ENCODE peak calls at places on chromosomes 4 and X, in four cellular contexts. S is GM12878, V is HL-60, O is K562. Z is an unnamed sample.
A peak's percentile ranks its signal among the peaks of the same experiment; 100 is the strongest.

GRCh38 chrX:8433296-8434094 is 31.1 kb upstream of the VCX3B start:
- DNase-seq in S (no peak), V (no peak), O (no peak), Z (no peak)

GRCh38 chr4:10524196-10524833 is 67.1 kb upstream of the ZNF518B start:
- DNase-seq in S (no peak), V (peak; percentile 76), O (no peak), Z (no peak)

GRCh38 chr4:19857405-19857804 is 394.3 kb upstream of the SLIT2 start:
- DNase-seq in S (no peak), V (no peak), O (no peak), Z (no peak)

GRCh38 chrX:45172890-45173289 is 27.8 kb downstream of the DIPK2B start:
- DNase-seq in S (no peak), V (peak; percentile 53), O (peak; percentile 7), Z (no peak)

GRCh38 chr4:114598191-114599121 is at the start of gene UGT8:
- DNase-seq in S (no peak), V (no peak), O (peak; percentile 72), Z (peak; percentile 25)

GRCh38 chrX:1462596-1463251 is 10.0 kb upstream of the ASMTL start:
- DNase-seq in S (no peak), V (peak; percentile 1), O (peak; percentile 60), Z (no peak)

GRCh38 chr4:107219681-107220080 is 183.6 kb upstream of the DKK2 start:
- DNase-seq in S (no peak), V (no peak), O (no peak), Z (no peak)

GRCh38 chr4:139700568-139700967 is 34.9 kb downstream of the MGST2 start:
- DNase-seq in S (no peak), V (no peak), O (no peak), Z (no peak)

GRCh38 chr4:29558789-29559188 is 1161.4 kb upstream of the PCDH7 start:
- DNase-seq in S (no peak), V (no peak), O (no peak), Z (no peak)

GRCh38 chr4:105122334-105122733 is 24.3 kb upstream of the TET2 start:
- DNase-seq in S (no peak), V (no peak), O (peak; percentile 14), Z (no peak)

GRCh38 chr4:12645732-12646131 is 838.4 kb downstream of the RAB28 start:
- DNase-seq in S (no peak), V (no peak), O (no peak), Z (no peak)

GRCh38 chr4:78247541-78248285 is 190.6 kb downstream of the FRAS1 start:
- DNase-seq in S (no peak), V (no peak), O (no peak), Z (no peak)

GRCh38 chr4:173494013-173494970 is 35.7 kb downstream of the HAND2 start:
- DNase-seq in S (peak; percentile 27), V (peak; percentile 82), O (peak; percentile 71), Z (no peak)

GRCh38 chr4:16573744-16574143 is 324.7 kb downstream of the LDB2 start:
- DNase-seq in S (no peak), V (no peak), O (no peak), Z (no peak)

GRCh38 chr4:2366252-2367192 is 51.9 kb downstream of the ZFYVE28 start:
- DNase-seq in S (no peak), V (no peak), O (no peak), Z (no peak)

GRCh38 chrX:9835585-9836210 is 49.5 kb downstream of the SHROOM2 start:
- DNase-seq in S (no peak), V (no peak), O (no peak), Z (no peak)

GRCh38 chr4:73904491-73904890 is 35.3 kb downstream of the CXCL1 start:
- DNase-seq in S (no peak), V (no peak), O (peak; percentile 32), Z (no peak)

GRCh38 chr4:181745933-181746627 is 497.1 kb upstream of the TENM3 start:
- DNase-seq in S (no peak), V (no peak), O (no peak), Z (no peak)

GRCh38 chrX:30781711-30782444 is 107.2 kb downstream of the TAB3 start:
- DNase-seq in S (no peak), V (no peak), O (no peak), Z (no peak)

GRCh38 chrX:69287025-69287540 is 121.8 kb upstream of the PJA1 start:
- DNase-seq in S (no peak), V (no peak), O (no peak), Z (no peak)

GRCh38 chr4:42310343-42310742 is 86.9 kb upstream of the SHISA3 start:
- DNase-seq in S (no peak), V (no peak), O (no peak), Z (no peak)

GRCh38 chr4:164888096-164888495 is 11.1 kb downstream of the APELA start:
- DNase-seq in S (no peak), V (no peak), O (no peak), Z (no peak)
- TF ChIP-seq SPI1 in S (no peak), V (no peak), O (no peak), Z (no peak)

GRCh38 chrX:118346258-118347094 is 570 bp downstream of the WDR44 start:
- DNase-seq in S (no peak), V (peak; percentile 64), O (peak; percentile 67), Z (no peak)
- TF ChIP-seq SPI1 in S (no peak), V (no peak), O (peak; percentile 40), Z (no peak)

GRCh38 chr4:164383187-164384181 is 370.4 kb upstream of the SMIM31 start:
- DNase-seq in S (no peak), V (no peak), O (no peak), Z (no peak)
- TF ChIP-seq SPI1 in S (no peak), V (no peak), O (no peak), Z (no peak)

DNA sequence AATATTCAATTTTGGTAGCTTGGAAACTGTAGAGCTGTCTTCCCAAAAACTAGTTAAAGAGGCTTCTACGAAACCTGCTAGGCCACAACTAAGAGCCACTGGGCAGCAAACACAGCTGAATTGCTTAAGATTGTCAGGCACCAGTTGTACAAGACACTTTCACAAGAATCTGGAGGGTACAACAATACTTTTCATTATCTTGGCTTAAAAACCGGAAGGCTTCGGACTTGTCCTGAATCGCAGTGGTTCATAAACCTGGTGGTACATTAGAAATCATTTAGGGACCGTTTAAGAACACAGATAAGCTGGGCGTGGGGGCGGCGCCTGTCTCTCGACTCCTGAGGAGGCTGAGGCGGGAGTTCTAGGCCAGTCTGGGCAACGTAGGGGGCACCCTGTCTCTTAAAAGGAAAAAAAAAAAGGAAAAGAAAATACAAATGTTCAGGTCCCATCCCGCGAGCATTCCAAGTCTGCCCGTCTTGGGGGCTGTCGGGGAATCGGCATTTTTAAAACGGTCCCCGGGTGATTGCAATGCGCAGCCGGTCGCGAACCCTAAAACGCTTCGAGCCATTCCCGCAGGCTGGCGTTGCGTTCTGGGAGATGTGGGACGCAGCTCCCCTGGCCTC is 763 bp downstream of the PYURF start:
- DNase-seq in S (no peak), V (peak; percentile 42), O (peak; percentile 82), Z (peak; percentile 11)
- TF ChIP-seq SPI1 in S (no peak), V (no peak), O (peak; percentile 2), Z (no peak)

DNA sequence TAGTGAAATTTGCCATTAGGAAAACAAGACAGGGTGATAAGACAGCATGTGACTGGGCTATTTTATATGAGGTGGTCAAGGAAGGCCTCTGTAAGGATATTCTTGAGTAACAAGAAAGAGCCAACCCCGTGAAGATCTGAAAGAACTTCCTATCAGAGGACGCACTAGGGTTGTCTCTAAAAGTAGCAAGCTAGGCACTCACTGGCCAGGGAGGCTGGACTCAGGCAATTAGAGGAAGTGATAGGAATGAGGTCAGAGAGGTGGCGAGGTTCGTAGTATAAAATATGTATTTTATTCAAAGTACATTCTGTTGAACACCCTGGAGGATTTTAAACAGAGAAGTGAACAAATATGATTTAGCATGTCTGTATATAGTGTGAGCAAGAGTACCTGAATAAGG is 4.6 kb downstream of the BMPR1B start:
- DNase-seq in S (no peak), V (no peak), O (no peak), Z (no peak)
- TF ChIP-seq SPI1 in S (peak; percentile 39), V (no peak), O (no peak), Z (peak; percentile 41)

DNA sequence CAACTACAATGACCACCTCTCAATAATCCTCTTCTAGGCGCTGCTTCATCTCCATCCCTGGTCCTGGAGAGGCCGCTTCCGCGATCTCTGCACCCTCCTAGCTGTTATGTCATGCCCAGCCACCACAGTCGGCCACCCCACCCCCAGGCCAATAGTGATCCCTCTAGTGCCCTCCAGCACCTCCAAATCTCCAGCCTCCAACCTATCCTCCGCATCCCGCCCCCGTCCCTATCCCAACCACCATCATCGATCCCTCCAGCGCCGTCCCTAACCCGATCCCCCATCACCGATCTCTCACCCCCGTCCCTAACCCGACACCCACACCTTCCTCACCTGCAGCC is 856 bp downstream of the NKRF start:
- DNase-seq in S (no peak), V (no peak), O (peak; percentile 28), Z (no peak)
- TF ChIP-seq SPI1 in S (no peak), V (no peak), O (no peak), Z (no peak)

DNA sequence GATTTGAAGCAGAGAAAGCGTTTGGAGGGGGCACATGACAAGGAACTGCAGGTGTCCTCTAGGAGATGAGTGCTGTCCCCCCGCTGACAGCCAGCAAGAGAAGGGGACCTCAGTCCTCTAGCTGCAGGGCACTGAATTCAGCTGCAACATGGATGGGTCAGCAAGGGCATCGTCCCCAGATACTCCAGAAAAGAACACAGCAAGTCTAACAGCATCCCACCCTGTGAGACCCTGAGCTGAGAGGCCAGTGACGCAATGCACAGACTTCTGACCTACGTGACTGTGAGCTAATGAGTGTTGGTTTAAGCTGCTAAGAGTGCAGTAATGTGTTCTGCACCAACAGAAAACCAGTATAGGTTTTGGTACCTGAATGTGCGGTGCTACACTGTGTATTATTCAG is 11.6 kb upstream of the CENPVL2 start:
- DNase-seq in S (no peak), V (no peak), O (no peak), Z (no peak)
- TF ChIP-seq SPI1 in S (no peak), V (no peak), O (no peak), Z (no peak)

DNA sequence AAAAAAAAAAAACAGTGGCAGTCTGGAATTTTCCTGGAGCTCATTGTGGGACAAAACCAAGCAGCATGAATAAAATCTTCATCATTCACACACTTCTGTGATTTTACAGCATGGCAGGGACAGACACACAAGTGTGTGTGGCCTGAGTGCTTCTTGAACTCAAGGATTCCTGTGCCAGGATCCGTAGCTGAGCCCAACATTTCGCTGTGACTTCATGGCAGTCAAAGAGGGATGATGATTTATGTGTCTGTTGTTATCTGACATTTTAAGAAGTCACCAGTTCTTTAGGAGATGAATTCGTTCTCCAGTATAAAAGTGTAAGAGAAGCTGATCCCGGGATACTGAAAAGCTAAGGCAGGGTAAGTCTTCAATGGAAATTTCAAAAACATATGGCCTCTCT is 57.0 kb downstream of the ING2 start:
- DNase-seq in S (no peak), V (no peak), O (no peak), Z (no peak)
- TF ChIP-seq SPI1 in S (no peak), V (no peak), O (no peak), Z (no peak)

DNA sequence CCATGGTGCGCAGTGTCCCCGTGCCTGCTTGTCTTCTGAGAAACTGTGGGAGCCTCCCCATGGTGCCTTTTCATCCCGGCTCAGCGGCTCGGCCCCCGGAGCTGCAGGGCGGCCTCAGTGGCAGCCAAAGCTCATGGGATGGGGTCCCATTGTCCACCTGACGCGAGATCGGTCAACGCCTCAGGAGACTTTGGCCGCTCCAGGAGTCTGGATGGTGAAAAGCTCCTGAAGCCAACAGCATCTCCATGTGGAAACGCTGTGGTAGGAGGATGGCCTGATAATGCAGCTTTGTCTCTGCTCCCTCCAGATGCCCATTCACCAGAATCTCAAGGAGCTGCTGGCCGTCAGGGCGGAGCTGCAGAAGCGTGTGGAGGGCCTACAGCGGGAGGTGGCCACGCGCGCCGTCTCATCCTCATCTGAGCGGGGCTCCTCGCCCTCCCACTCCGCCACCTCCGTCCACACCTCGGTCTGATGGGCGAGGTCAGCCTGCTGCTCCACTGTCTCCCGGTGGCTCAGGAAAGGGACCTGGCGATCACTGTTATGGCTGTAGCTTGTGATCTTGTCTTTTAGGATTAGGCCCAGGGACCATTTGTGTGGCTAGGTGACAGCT is 69.2 kb downstream of the MTMR1 start:
- DNase-seq in S (no peak), V (no peak), O (no peak), Z (no peak)
- TF ChIP-seq SPI1 in S (no peak), V (no peak), O (no peak), Z (no peak)

Z was measured in GM12891.